ENCODE peak calls at places on chromosomes 4 and X, in ten cellular contexts. E, Y, C, G, T, Q, B, K, J and H are unnamed samples.

GRCh38 chr4:83599183-83599582 is 63.3 kb downstream of the GPAT3 start:
- DNase-seq in E (no peak), B (peak), Y (no peak), K (no peak), C (peak), G (peak), Q (no peak), J (no peak), T (peak), H (no peak)

GRCh38 chr4:187128226-187128625 is 404.6 kb upstream of the FAT1 start:
- DNase-seq in E (no peak), J (no peak), Y (no peak), K (no peak), B (peak), G (no peak), C (peak), T (no peak), Q (no peak), H (no peak)

GRCh38 chr4:1621526-1621925 is 62.6 kb downstream of the FAM53A start:
- DNase-seq in Y (no peak), G (no peak), K (no peak), C (no peak), J (no peak), B (no peak), Q (no peak), E (no peak), T (no peak), H (no peak)

GRCh38 chr4:72895408-72895807 is 174.1 kb downstream of the COX18 start:
- DNase-seq in T (no peak), G (no peak), K (no peak), E (no peak), C (no peak), J (no peak), B (peak), Q (no peak), Y (no peak), H (no peak)

GRCh38 chr4:103012594-103012993 is 6.9 kb downstream of the SLC9B1 start:
- DNase-seq in K (no peak), Y (no peak), E (no peak), T (no peak), J (no peak), C (no peak), G (no peak), Q (no peak), B (peak), H (no peak)

GRCh38 chr4:155946486-155946885 is 7.2 kb downstream of the CTSO start:
- DNase-seq in Q (no peak), T (peak), C (no peak), B (peak), G (no peak), K (no peak), Y (no peak), J (no peak), E (no peak), H (no peak)

GRCh38 chrX:103431316-103431715 is 55.0 kb downstream of the BEX3 start:
- DNase-seq in T (peak), J (no peak), Y (no peak), G (no peak), K (no peak), E (no peak), Q (no peak), C (no peak), B (peak), H (no peak)

GRCh38 chrX:153688071-153688470 is 345 bp downstream of the SLC6A8 start:
- DNase-seq in G (no peak), E (no peak), K (no peak), T (no peak), Y (no peak), Q (no peak), C (no peak), B (no peak), J (no peak), H (no peak)

GRCh38 chr4:79250887-79251286 is 75.0 kb downstream of the NAA11 start:
- DNase-seq in K (no peak), T (no peak), B (no peak), Y (no peak), E (no peak), G (no peak), C (no peak), J (no peak), Q (no peak), H (no peak)

GRCh38 chrX:56402207-56402606 is 161.2 kb upstream of the UBQLN2 start:
- DNase-seq in T (no peak), K (no peak), Y (no peak), G (no peak), Q (no peak), C (no peak), E (no peak), B (no peak), J (no peak), H (no peak)

GRCh38 chrX:10111364-10112148 is 45.2 kb upstream of the CLCN4 start:
- DNase-seq in Y (no peak), G (peak), K (no peak), Q (no peak), T (no peak), J (peak), C (no peak), B (peak), E (peak), H (peak)

GRCh38 chrX:65723706-65724105 is 56.3 kb downstream of the MSN start:
- DNase-seq in Q (no peak), K (no peak), G (peak), C (no peak), J (no peak), E (no peak), B (peak), Y (no peak), T (no peak), H (no peak)

GRCh38 chr4:158936238-158936637 is 166.6 kb upstream of the RAPGEF2 start:
- DNase-seq in K (no peak), T (peak), C (no peak), G (no peak), Y (no peak), J (no peak), B (no peak), Q (no peak), E (no peak), H (no peak)

GRCh38 chr4:71064521-71064920 is 71.1 kb downstream of the DCK start:
- DNase-seq in C (no peak), J (no peak), B (no peak), Q (no peak), Y (no peak), K (no peak), G (no peak), T (no peak), E (no peak), H (no peak)

GRCh38 chrX:48578661-48579128 is 4.4 kb downstream of the RBM3 start:
- DNase-seq in E (no peak), J (no peak), C (no peak), Y (no peak), Q (no peak), G (no peak), T (no peak), B (no peak), K (no peak), H (no peak)

GRCh38 chrX:106168107-106168506 is at the start of gene PWWP3B:
- DNase-seq in T (peak), G (no peak), B (peak), J (no peak), Y (no peak), C (peak), K (no peak), Q (no peak), E (no peak), H (no peak)

GRCh38 chrX:134572816-134573682 is 85.2 kb downstream of the PLAC1 start:
- DNase-seq in B (peak), C (peak), Q (no peak), Y (no peak), K (no peak), T (no peak), G (no peak), E (no peak), J (no peak), H (no peak)

GRCh38 chr4:23153076-23153475 is 460.3 kb downstream of the GBA3 start:
- DNase-seq in B (no peak), Y (no peak), T (peak), C (no peak), J (no peak), E (no peak), K (no peak), Q (no peak), G (no peak), H (no peak)

GRCh38 chrX:9730752-9731151 is 34.9 kb downstream of the GPR143 start:
- DNase-seq in Y (no peak), J (no peak), T (no peak), B (no peak), Q (no peak), K (no peak), E (no peak), G (no peak), C (peak), H (no peak)

GRCh38 chr4:110854021-110854678 is 231.3 kb upstream of the PITX2 start:
- DNase-seq in K (no peak), C (peak), G (no peak), Q (no peak), Y (no peak), E (no peak), T (peak), B (peak), J (no peak), H (no peak)

GRCh38 chr4:147518086-147518485 is 37.2 kb downstream of the EDNRA start:
- DNase-seq in K (no peak), B (no peak), Y (no peak), E (no peak), T (peak), G (no peak), Q (no peak), C (no peak), J (no peak), H (no peak)

GRCh38 chr4:53908661-53909078 is 155.7 kb downstream of the CHIC2 start:
- DNase-seq in C (peak), J (no peak), B (peak), T (peak), E (no peak), Q (no peak), K (no peak), G (no peak), Y (peak), H (no peak)

GRCh38 chr4:139530833-139531427 is 25.1 kb downstream of the SETD7 start:
- DNase-seq in Y (peak), T (peak), Q (no peak), J (peak), G (peak), C (peak), B (peak), E (peak), K (peak), H (peak)